ENCODE peak calls at places on chromosomes 3 and 15, in nine cellular contexts. O is coronary artery, F is esophagus muscularis mucosa, J is ascending aorta, K is right lobe of liver, X is fibroblast of mammary gland, W is cardiac muscle cell, P is tibial artery, H is endodermal cell. T is an unnamed sample.

GRCh38 chr3:186138272-186138981 is 29.5 kb upstream of the ETV5 start:
- DNase-seq in K (no peak), J (no peak), P (no peak), W (no peak), H (peak), X (no peak), F (no peak), O (peak), T (no peak)

GRCh38 chr3:114401346-114401745 is 107.5 kb downstream of the TIGIT start:
- DNase-seq in O (no peak), W (no peak), K (no peak), P (no peak), X (no peak), H (no peak), J (no peak), F (no peak), T (no peak)

GRCh38 chr3:192273001-192273400 is 454.3 kb downstream of the FGF12 start:
- DNase-seq in O (no peak), P (no peak), W (no peak), X (no peak), H (no peak), K (no peak), F (no peak), J (no peak), T (no peak)

GRCh38 chr3:23805228-23805880 is 401 bp upstream of the UBE2E1 start:
- DNase-seq in J (no peak), K (no peak), W (no peak), P (no peak), H (peak), O (no peak), F (no peak), X (no peak), T (no peak)

GRCh38 chr15:92291900-92292299 is 101.8 kb upstream of the ST8SIA2 start:
- DNase-seq in K (no peak), W (no peak), P (no peak), O (no peak), X (no peak), J (no peak), F (no peak), H (no peak), T (no peak)

GRCh38 chr3:168511428-168512014 is 415.8 kb upstream of the GOLIM4 start:
- DNase-seq in P (no peak), H (no peak), K (no peak), X (peak), F (no peak), J (no peak), O (no peak), W (peak), T (no peak)

GRCh38 chr3:17905996-17906395 is 163.6 kb upstream of the TBC1D5 start:
- DNase-seq in O (no peak), X (no peak), J (no peak), P (no peak), W (no peak), K (no peak), F (no peak), H (no peak), T (no peak)

GRCh38 chr3:125480656-125481374 is 39.2 kb downstream of the SNX4 start:
- DNase-seq in J (no peak), F (no peak), O (no peak), P (no peak), W (no peak), H (no peak), X (peak), K (no peak), T (peak)

GRCh38 chr3:134392336-134392983 is 18.2 kb upstream of the AMOTL2 start:
- DNase-seq in K (no peak), H (no peak), W (peak), O (no peak), P (peak), F (no peak), X (no peak), J (no peak), T (no peak)

GRCh38 chr3:197714251-197714650 is 22.5 kb downstream of the RUBCN start:
- DNase-seq in J (no peak), H (no peak), F (no peak), K (no peak), X (no peak), P (no peak), O (no peak), W (no peak), T (no peak)

GRCh38 chr15:70817266-70817665 is 36.7 kb downstream of the LARP6 start:
- DNase-seq in J (no peak), F (no peak), O (peak), W (no peak), P (no peak), X (no peak), H (no peak), K (no peak), T (no peak)

GRCh38 chr15:36358094-36358961 is 221.1 kb upstream of the CDIN1 start:
- DNase-seq in J (no peak), X (peak), F (no peak), O (no peak), H (no peak), W (no peak), K (no peak), P (no peak), T (no peak)

GRCh38 chr15:100995471-100996430 is 76.6 kb downstream of the LRRK1 start:
- DNase-seq in X (no peak), H (no peak), J (no peak), P (no peak), O (peak), W (no peak), K (no peak), F (peak), T (no peak)

GRCh38 chr3:187593347-187593850 is 76.8 kb downstream of the SST start:
- DNase-seq in X (no peak), J (no peak), H (no peak), P (no peak), O (no peak), W (no peak), K (no peak), F (no peak), T (no peak)

GRCh38 chr15:94297543-94297942 is 66.2 kb downstream of the MCTP2 start:
- DNase-seq in J (no peak), K (no peak), H (no peak), F (no peak), X (no peak), O (no peak), W (no peak), P (no peak), T (no peak)

GRCh38 chr3:2870714-2871353 is 239.3 kb downstream of the IL5RA start:
- DNase-seq in J (no peak), W (no peak), K (peak), P (no peak), X (peak), O (no peak), H (no peak), F (no peak), T (no peak)

DNA sequence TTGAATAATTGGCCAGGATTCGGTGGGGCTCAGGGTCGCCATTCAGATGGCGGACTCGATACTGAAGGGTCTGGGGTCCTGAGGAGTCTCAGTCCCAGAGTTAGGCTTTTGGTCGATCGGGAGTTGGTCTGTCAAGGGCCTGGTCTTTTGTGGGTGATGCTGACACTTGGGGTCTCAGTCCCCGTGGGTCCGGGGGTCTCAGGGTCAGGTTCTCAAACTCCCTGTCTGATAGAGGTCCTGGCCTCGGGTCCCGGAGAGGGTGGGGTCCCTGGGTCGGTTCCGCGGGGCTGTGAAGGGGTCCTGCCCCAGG is 467 bp downstream of the NCKIPSD start:
- DNase-seq in W (no peak), P (no peak), F (no peak), O (no peak), H (no peak), J (no peak), X (no peak), K (no peak), T (no peak)
- H3K4me3 ChIP-seq in W (peak), P (peak), F (peak), O (peak), H (peak), J (peak), X (peak), K (peak), T (peak)

DNA sequence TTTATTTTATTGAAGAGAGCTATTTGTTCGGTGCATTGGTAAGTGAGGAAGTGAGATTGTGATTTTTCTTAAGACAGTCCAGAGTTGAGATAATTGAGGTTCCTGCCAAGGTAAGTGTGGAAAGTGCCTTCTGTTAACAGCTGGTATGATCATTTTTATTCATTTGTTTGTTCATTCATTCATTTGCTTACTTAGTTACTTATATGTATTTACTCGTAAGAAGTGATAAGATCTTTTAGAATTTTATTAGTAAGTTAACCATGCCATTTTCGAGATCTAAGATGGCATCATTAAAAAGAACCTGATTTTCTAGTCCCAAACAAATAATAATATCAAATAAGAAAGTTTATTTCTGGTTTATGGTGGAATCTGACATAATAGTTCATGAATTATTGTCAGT is 150.0 kb downstream of the GHSR start:
- DNase-seq in F (no peak), X (no peak), P (no peak), H (no peak), O (no peak), K (no peak), J (no peak), W (no peak), T (no peak)
- TF ChIP-seq CTCF in F (no peak), X (no peak), P (no peak), H (no peak), O (no peak), K (no peak), J (no peak), W (no peak), T (no peak)

GRCh38 chr3:138435840-138436239 is 1.4 kb downstream of the ESYT3 start:
- DNase-seq in W (no peak), H (no peak), K (no peak), F (no peak), P (no peak), O (no peak), J (no peak), X (no peak), T (no peak)
- H3K4me3 ChIP-seq in W (peak), H (peak), K (no peak), F (peak), P (no peak), O (peak), J (peak), X (no peak), T (no peak)

DNA sequence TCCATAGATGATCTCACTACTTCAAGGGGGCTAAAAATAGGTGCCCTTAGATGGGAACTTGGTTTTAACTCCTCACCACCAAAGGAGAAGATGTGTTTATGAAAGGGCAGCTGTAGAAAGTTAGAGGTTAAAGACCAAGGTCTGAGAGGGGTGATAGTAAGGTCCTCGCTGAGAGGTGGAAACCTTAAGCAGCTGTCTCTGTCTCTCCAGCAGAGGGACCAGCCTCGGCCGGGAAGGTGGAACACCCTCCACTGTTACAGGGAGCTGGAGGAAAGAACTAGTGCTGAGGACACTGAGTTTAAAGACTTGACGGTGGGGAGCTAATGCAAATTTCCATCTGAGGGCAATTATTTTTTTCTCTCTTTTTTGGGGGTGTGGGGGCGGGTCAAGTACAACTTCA is 8.9 kb upstream of the RLBP1 start:
- DNase-seq in J (no peak), P (no peak), K (no peak), H (no peak), O (no peak), X (no peak), F (peak), W (no peak), T (no peak)
- TF ChIP-seq CTCF in J (no peak), P (no peak), K (no peak), H (peak), O (no peak), X (peak), F (no peak), W (peak), T (peak)

DNA sequence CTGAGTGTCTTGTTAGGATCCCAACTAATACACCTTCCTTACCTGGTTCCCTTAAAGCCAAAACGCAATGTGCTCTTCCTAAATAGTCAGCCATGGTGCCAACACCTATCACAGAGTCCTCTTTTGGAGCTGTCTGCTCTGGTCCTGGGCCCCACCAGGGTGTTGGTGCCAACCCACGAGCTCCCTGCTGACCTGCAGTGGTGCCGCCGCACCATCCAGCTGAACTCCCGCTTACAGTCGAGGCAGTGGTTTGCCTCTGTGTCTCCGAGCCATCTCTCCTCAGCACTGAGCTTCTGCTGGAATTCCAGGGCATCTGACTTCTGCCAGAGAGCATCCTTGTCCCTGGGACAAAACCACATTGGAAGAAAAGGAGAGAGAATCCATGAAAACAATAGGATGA is 15.9 kb downstream of the CXCR6 start:
- DNase-seq in O (no peak), H (no peak), F (no peak), P (no peak), J (no peak), X (no peak), W (no peak), K (no peak), T (no peak)
- H3K4me3 ChIP-seq in O (no peak), H (no peak), F (no peak), P (no peak), J (no peak), X (no peak), W (no peak), K (no peak), T (no peak)

GRCh38 chr3:135736740-135737139 is 228.8 kb upstream of the PPP2R3A start:
- DNase-seq in P (no peak), K (no peak), W (peak), H (peak), X (peak), J (no peak), F (no peak), O (no peak), T (no peak)
- TF ChIP-seq CTCF in P (no peak), K (peak), W (no peak), H (peak), X (peak), J (no peak), F (no peak), O (no peak), T (no peak)

DNA sequence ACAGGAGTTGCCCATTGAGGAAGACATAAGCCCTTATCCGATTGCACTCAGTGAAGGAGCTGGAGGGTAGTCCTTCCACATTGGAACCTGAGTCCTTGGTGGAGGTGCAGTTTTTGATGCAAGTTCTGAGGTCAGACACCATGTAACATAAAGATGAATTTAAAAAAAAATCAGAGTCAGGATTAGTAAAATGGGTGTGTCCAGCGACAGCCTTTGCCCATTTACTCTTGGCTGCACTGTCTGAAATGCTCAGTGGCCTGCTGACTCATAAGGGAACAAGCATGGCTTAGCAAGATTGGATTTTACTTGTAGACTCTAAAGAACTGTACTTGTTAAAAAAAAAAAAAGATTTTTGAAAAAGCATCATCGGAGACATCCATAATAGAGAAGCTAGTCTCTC is 241.1 kb upstream of the TOPAZ1 start:
- DNase-seq in X (peak), W (no peak), H (no peak), K (no peak), J (no peak), O (no peak), F (no peak), P (no peak), T (no peak)
- H3K4me3 ChIP-seq in X (peak), W (no peak), H (no peak), K (no peak), J (no peak), O (no peak), F (no peak), P (no peak), T (peak)

GRCh38 chr3:143120716-143121239 is 1.2 kb downstream of the CHST2 start:
- DNase-seq in X (peak), W (peak), J (no peak), K (peak), F (no peak), P (no peak), O (no peak), H (peak), T (no peak)

GRCh38 chr3:143121240-143122088 is 1.9 kb downstream of the CHST2 start:
- DNase-seq in H (peak), X (peak), W (peak), O (no peak), F (peak), K (peak), J (no peak), P (no peak), T (no peak)

GRCh38 chr3:143118630-143119008 is 952 bp upstream of the CHST2 start:
- DNase-seq in J (no peak), X (no peak), H (no peak), F (peak), O (no peak), K (no peak), W (no peak), P (no peak), T (no peak)

GRCh38 chr3:143119009-143119914 is at the start of gene CHST2:
- DNase-seq in X (peak), P (peak), J (no peak), W (peak), H (peak), O (no peak), F (peak), K (peak), T (no peak)

DNA sequence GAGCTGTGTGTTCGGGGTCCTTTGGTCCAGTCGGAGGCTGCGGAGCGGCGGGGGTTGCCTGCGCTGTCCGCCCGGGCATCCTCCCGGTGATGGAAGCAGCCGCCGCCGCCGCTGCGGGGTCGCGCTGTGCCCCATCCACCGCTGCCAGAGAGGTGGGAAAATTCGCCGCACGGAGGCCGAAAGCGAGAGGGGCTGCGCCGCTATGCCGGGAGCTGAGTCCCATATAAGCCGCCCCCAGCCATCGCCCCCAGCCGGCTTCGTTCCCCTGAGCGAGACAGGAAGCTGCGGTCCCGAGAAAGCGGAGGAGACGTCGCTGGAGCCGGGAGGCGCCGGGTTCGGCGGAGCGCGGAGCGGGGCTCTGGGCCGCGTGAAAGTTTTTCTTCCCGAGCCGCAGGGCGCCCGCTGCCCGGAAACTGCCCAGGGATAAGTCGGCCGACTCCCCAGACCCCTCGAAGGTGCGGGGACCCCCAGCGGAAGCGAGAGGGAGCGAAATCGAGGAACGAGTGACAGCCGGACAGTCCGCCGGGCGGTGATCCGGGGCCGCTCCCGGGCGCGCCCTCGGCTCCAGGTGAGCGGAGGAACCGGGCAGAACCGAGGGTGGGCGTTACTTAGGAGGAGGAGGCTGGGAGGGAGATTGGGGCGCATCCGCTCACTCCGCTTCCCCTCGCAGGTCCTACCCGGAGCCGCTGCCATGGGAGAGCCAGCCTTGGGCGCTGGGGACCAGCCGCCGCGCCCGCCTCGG is 574 bp downstream of the CHST2 start:
- DNase-seq in X (no peak), P (no peak), J (no peak), K (peak), F (peak), H (peak), W (peak), O (no peak), T (no peak)
- TF ChIP-seq CTCF in X (no peak), P (no peak), J (no peak), K (no peak), F (no peak), H (peak), W (peak), O (no peak), T (no peak)

DNA sequence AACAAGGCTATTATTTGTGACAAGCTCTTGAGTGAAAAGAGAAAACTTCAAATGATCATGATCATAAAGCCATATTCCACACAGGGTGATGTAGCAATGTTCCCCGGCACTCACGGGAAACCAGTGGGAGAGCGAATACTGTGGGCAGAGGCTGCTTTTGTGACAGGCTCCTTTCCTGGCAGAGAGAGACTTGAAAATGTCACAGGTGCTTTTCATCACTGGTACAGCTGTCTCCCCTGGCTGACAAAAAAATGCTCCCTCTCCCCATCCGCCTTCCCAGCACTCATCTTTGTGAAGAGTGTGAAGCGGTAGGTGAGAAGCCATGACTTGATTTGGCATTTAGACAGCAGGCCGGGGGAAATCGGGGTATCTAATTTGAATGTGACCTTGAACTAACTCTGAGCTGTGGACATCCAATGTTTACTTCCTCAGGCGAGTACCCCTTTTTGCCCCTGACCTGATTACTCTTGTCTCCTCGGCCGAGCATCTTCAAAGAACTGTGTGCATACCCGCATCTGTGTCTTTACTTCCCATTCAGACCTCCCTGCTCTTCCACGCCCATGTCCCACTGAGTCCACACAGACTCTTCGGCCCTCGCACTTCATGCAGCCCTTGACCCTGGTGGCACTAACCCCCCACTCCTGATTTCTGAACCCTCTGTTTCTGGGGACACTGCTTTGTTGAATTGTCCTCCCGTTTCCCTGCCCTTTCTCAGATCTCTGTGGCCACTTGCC is 23.2 kb downstream of the CA12 start:
- DNase-seq in P (no peak), H (no peak), W (no peak), K (no peak), F (no peak), J (no peak), O (no peak), X (no peak), T (no peak)
- H3K4me3 ChIP-seq in P (no peak), H (no peak), W (no peak), K (no peak), F (no peak), J (no peak), O (no peak), X (no peak), T (no peak)